ENCODE peak calls at places on chromosome 18, in ten cellular contexts. J is PC-3, U is DND-41, G is adipocyte, T is colonic mucosa, V is GM23248, L is IMR-90, Q is astrocyte, M is kidney, E is HCT116. B is an unnamed sample.

GRCh38 chr18:26021061-26021754 is 69.2 kb downstream of the SS18 start:
- DNase-seq in M (no peak), G (no peak), Q (no peak), E (no peak), T (no peak), V (no peak), J (no peak), L (no peak), U (no peak), B (no peak)

GRCh38 chr18:70700496-70700895 is 411.7 kb downstream of the SOCS6 start:
- DNase-seq in E (no peak), U (no peak), V (no peak), T (no peak), M (no peak), L (no peak), J (no peak), Q (no peak), G (no peak), B (no peak)

GRCh38 chr18:24006731-24007308 is 7.7 kb upstream of the TTC39C start:
- DNase-seq in Q (no peak), T (no peak), G (no peak), J (peak), U (no peak), V (peak), L (peak), E (no peak), M (no peak), B (no peak)

GRCh38 chr18:70221156-70221910 is 15.8 kb upstream of the RTTN start:
- DNase-seq in E (no peak), V (no peak), M (no peak), G (no peak), L (no peak), U (no peak), Q (no peak), T (no peak), J (no peak), B (no peak)

GRCh38 chr18:21508302-21508701 is 92.2 kb downstream of the ESCO1 start:
- DNase-seq in E (no peak), T (no peak), Q (no peak), L (no peak), U (no peak), M (no peak), G (no peak), J (no peak), V (no peak), B (no peak)

GRCh38 chr18:33605250-33605649 is 27.2 kb downstream of the ASXL3 start:
- DNase-seq in V (no peak), L (no peak), J (no peak), Q (no peak), M (no peak), E (no peak), U (no peak), T (no peak), G (no peak), B (no peak)

GRCh38 chr18:71942433-71942832 is 601.7 kb downstream of the CBLN2 start:
- DNase-seq in E (no peak), V (no peak), G (no peak), L (no peak), T (no peak), M (no peak), J (no peak), U (no peak), Q (no peak), B (no peak)

GRCh38 chr18:28407681-28408080 is 230.8 kb upstream of the CDH2 start:
- DNase-seq in T (no peak), L (no peak), J (no peak), E (no peak), Q (peak), M (no peak), U (no peak), G (peak), V (no peak), B (no peak)

GRCh38 chr18:80010551-80010906 is 22.2 kb upstream of the TXNL4A start:
- DNase-seq in E (no peak), J (no peak), M (no peak), L (no peak), G (no peak), U (no peak), V (no peak), T (no peak), Q (no peak), B (no peak)

GRCh38 chr18:72672364-72673151 is 128.4 kb upstream of the CBLN2 start:
- DNase-seq in J (peak), L (peak), Q (peak), G (peak), V (peak), M (no peak), T (no peak), U (peak), E (no peak), B (peak)

GRCh38 chr18:38047820-38048219 is 482.2 kb upstream of the CELF4 start:
- DNase-seq in E (no peak), V (no peak), J (no peak), T (no peak), U (no peak), G (no peak), M (no peak), Q (no peak), L (no peak), B (no peak)

GRCh38 chr18:37393945-37394609 is 171.5 kb downstream of the CELF4 start:
- DNase-seq in Q (peak), U (no peak), L (peak), T (peak), G (peak), E (no peak), J (no peak), V (peak), M (peak), B (peak)

GRCh38 chr18:35117951-35118411 is 76.8 kb downstream of the MAPRE2 start:
- DNase-seq in T (no peak), M (no peak), L (peak), Q (peak), J (no peak), G (peak), E (no peak), V (peak), U (no peak), B (no peak)

GRCh38 chr18:58313491-58314032 is 269.5 kb downstream of the NEDD4L start:
- DNase-seq in Q (no peak), M (no peak), L (no peak), J (peak), T (peak), E (no peak), G (no peak), V (peak), U (no peak), B (no peak)

GRCh38 chr18:30927042-30927441 is 115.5 kb downstream of the DSC3 start:
- DNase-seq in T (no peak), L (no peak), U (no peak), M (no peak), Q (no peak), V (no peak), J (no peak), E (no peak), G (no peak), B (no peak)

GRCh38 chr18:22032392-22032961 is 136.9 kb upstream of the GATA6 start:
- DNase-seq in V (peak), J (peak), E (peak), L (peak), U (no peak), Q (peak), G (peak), M (no peak), T (peak), B (no peak)

GRCh38 chr18:12880532-12880892 is 3.5 kb downstream of the PTPN2 start:
- DNase-seq in J (no peak), T (no peak), Q (no peak), U (no peak), L (no peak), E (no peak), G (no peak), M (no peak), V (no peak), B (no peak)

GRCh38 chr18:34222396-34223163 is 2.1 kb downstream of the NOL4 start:
- DNase-seq in J (peak), V (peak), U (no peak), E (no peak), L (no peak), G (peak), Q (peak), T (peak), M (peak), B (no peak)

GRCh38 chr18:54775686-54776085 is 52.6 kb upstream of the RAB27B start:
- DNase-seq in J (peak), U (no peak), G (peak), Q (peak), E (peak), V (peak), M (no peak), T (no peak), L (peak), B (no peak)

GRCh38 chr18:54777989-54778388 is 50.3 kb upstream of the RAB27B start:
- DNase-seq in T (no peak), E (no peak), V (no peak), G (no peak), U (no peak), L (no peak), M (no peak), Q (no peak), J (peak), B (no peak)

GRCh38 chr18:54774971-54775665 is 53.2 kb upstream of the RAB27B start:
- DNase-seq in T (no peak), Q (peak), G (peak), V (peak), L (peak), U (no peak), J (no peak), E (no peak), M (no peak), B (no peak)

GRCh38 chr18:54777118-54777791 is 51.0 kb upstream of the RAB27B start:
- DNase-seq in G (no peak), E (no peak), U (no peak), L (no peak), Q (no peak), M (no peak), T (no peak), J (peak), V (no peak), B (no peak)

GRCh38 chr18:54776282-54776977 is 51.8 kb upstream of the RAB27B start:
- DNase-seq in G (peak), L (peak), Q (peak), T (no peak), E (peak), V (peak), J (peak), U (no peak), M (no peak), B (no peak)
- H3K9ac ChIP-seq in G (peak), L (peak), Q (peak), T (no peak), E (peak), V (peak), J (peak), U (no peak), M (no peak), B (no peak)

GRCh38 chr18:77167276-77167675 is 34.7 kb upstream of the MBP start:
- DNase-seq in U (no peak), J (no peak), L (no peak), G (peak), Q (no peak), T (no peak), M (no peak), V (peak), E (no peak), B (no peak)

GRCh38 chr18:77166523-77166922 is 33.9 kb upstream of the MBP start:
- DNase-seq in M (no peak), E (no peak), J (no peak), G (no peak), T (no peak), Q (no peak), L (no peak), U (no peak), V (peak), B (no peak)

GRCh38 chr18:77165489-77166415 is 33.2 kb upstream of the MBP start:
- DNase-seq in L (no peak), E (no peak), G (peak), V (peak), T (no peak), M (no peak), Q (no peak), U (no peak), J (no peak), B (no peak)

GRCh38 chr18:77170850-77171410 is 38.3 kb upstream of the MBP start:
- DNase-seq in E (no peak), G (no peak), U (no peak), M (no peak), J (no peak), T (no peak), L (no peak), Q (no peak), V (no peak), B (no peak)

GRCh38 chr18:77168666-77169358 is 36.2 kb upstream of the MBP start:
- DNase-seq in M (no peak), T (no peak), L (no peak), V (no peak), E (no peak), U (no peak), G (no peak), J (no peak), Q (no peak), B (no peak)
- H3K9ac ChIP-seq in M (no peak), T (no peak), L (no peak), V (no peak), E (no peak), U (no peak), G (no peak), J (no peak), Q (no peak), B (no peak)

DNA sequence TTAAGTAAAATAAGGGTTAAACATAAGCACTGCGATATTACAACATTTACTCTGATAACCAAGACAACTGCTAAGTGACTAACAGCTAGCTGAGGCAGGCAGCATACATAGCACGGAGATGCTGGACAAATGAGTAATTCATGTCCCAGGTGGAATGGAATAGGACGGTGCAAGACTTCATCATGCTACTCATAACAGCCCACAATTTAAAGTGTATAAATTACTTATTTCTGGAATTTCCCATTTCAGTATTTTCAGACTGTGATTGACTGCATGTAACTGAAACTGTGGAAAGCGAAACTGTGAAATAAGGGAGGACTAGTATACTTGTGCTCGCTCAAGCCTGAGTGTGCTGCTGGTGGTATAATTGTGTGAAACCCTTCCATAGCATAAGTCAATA is 12.9 kb downstream of the IER3IP1 start:
- DNase-seq in J (no peak), E (no peak), Q (peak), L (peak), V (peak), G (peak), T (no peak), U (no peak), M (no peak), B (no peak)
- H3K9ac ChIP-seq in J (no peak), E (no peak), Q (no peak), L (peak), V (peak), G (peak), T (no peak), U (no peak), M (no peak), B (no peak)

GRCh38 chr18:50350699-50351098 is 24.1 kb upstream of the SKA1 start:
- DNase-seq in U (no peak), J (no peak), Q (no peak), E (no peak), V (no peak), G (no peak), T (no peak), L (no peak), M (no peak), B (no peak)

GRCh38 chr18:50359806-50360205 is 15.0 kb upstream of the SKA1 start:
- DNase-seq in M (no peak), G (no peak), V (no peak), T (no peak), L (no peak), U (no peak), Q (no peak), E (no peak), J (no peak), B (no peak)

GRCh38 chr18:50358844-50359243 is 16.0 kb upstream of the SKA1 start:
- DNase-seq in G (no peak), J (no peak), U (no peak), T (no peak), Q (no peak), V (no peak), M (no peak), E (no peak), L (no peak), B (no peak)

GRCh38 chr18:50356036-50356945 is 18.6 kb upstream of the SKA1 start:
- DNase-seq in U (no peak), J (no peak), G (no peak), V (peak), L (no peak), Q (no peak), E (peak), T (no peak), M (no peak), B (no peak)
- H3K9ac ChIP-seq in U (no peak), J (no peak), G (no peak), V (no peak), L (no peak), Q (no peak), E (no peak), T (no peak), M (no peak), B (no peak)

GRCh38 chr18:6001867-6002266 is 106.5 kb upstream of the TMEM200C start:
- DNase-seq in G (peak), V (no peak), U (no peak), E (no peak), M (no peak), Q (peak), J (no peak), L (peak), T (no peak), B (no peak)
- H3K9ac ChIP-seq in G (no peak), V (no peak), U (no peak), E (no peak), M (no peak), Q (no peak), J (no peak), L (no peak), T (no peak), B (no peak)

GRCh38 chr18:9877655-9878014 is 8.1 kb upstream of the TXNDC2 start:
- DNase-seq in T (no peak), G (no peak), V (no peak), U (no peak), L (no peak), M (no peak), Q (no peak), E (no peak), J (no peak), B (no peak)
- H3K9ac ChIP-seq in T (no peak), G (peak), V (peak), U (no peak), L (peak), M (no peak), Q (peak), E (peak), J (no peak), B (no peak)

DNA sequence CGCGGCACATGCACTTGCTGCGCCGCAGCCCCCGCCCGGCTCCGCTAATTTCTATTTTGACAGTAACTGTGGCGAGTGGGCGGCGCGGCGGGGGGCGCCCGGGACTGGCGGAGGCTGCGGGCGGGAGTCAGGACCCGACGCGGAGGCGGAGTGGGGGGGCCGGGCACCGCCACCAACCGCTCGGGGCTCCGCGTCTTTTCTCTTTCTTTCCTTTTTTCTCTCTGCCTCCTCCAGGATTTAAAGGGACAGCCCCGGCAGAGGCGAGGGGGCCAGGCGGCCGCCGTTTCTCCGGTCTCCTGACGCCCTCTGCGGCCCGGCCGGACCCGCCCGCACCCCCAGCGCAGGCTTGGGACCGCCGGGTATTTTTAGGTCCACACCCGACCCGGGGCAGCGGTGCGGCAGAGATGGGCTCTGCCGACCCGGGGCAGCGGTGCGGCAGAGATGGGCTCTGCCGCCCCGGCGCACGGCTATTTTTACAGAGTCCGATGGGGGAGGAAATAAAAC is 460 bp upstream of the ZBTB7C start:
- DNase-seq in U (no peak), J (no peak), Q (no peak), E (no peak), M (peak), T (peak), L (no peak), G (peak), V (peak), B (no peak)
- H3K9ac ChIP-seq in U (no peak), J (no peak), Q (peak), E (no peak), M (no peak), T (peak), L (no peak), G (peak), V (no peak), B (peak)

GRCh38 chr18:74994502-74995403 is 214.2 kb downstream of the PTGR3 start:
- DNase-seq in T (no peak), L (peak), V (peak), Q (peak), U (no peak), E (no peak), M (no peak), J (no peak), G (no peak), B (no peak)
- H3K9ac ChIP-seq in T (no peak), L (no peak), V (no peak), Q (peak), U (peak), E (no peak), M (no peak), J (no peak), G (no peak), B (no peak)

B was measured in NT2/D1.